ENCODE peak calls at places on chromosomes 13 and 19, in seven cellular contexts. One of them, this sample, is unnamed.
A peak's percentile ranks its signal among the peaks of the same experiment; 100 is the strongest.

GRCh38 chr19:40387151-40387550 is 2.8 kb downstream of the HIPK4 start:
- DNase-seq in AG04450: no peak
- DNase-seq in left lung: no peak
- DNase-seq in cardiac muscle cell: no peak
- DNase-seq in kidney epithelial cell: no peak
- DNase-seq in AG09319: no peak
- DNase-seq in BE2C: no peak
- DNase-seq in this sample: no peak

GRCh38 chr13:40406405-40407138 is 259.9 kb downstream of the FOXO1 start:
- DNase-seq in AG04450: peak; percentile 30
- DNase-seq in left lung: no peak
- DNase-seq in cardiac muscle cell: peak; percentile 34
- DNase-seq in kidney epithelial cell: no peak
- DNase-seq in AG09319: no peak
- DNase-seq in BE2C: no peak
- DNase-seq in this sample: no peak

GRCh38 chr13:24220086-24220703 is 59.7 kb downstream of the SPATA13 start:
- DNase-seq in AG04450: peak; percentile 61
- DNase-seq in left lung: no peak
- DNase-seq in cardiac muscle cell: peak; percentile 86
- DNase-seq in kidney epithelial cell: peak; percentile 50
- DNase-seq in AG09319: peak; percentile 70
- DNase-seq in BE2C: peak; percentile 56
- DNase-seq in this sample: no peak

GRCh38 chr19:30783936-30784335 is 411.8 kb downstream of the ZNF536 start:
- DNase-seq in AG04450: no peak
- DNase-seq in left lung: no peak
- DNase-seq in cardiac muscle cell: no peak
- DNase-seq in kidney epithelial cell: no peak
- DNase-seq in AG09319: no peak
- DNase-seq in BE2C: no peak
- DNase-seq in this sample: no peak

GRCh38 chr13:107466326-107466725 is 749.0 kb downstream of the LIG4 start:
- DNase-seq in AG04450: no peak
- DNase-seq in left lung: no peak
- DNase-seq in cardiac muscle cell: no peak
- DNase-seq in kidney epithelial cell: peak; percentile 88
- DNase-seq in AG09319: no peak
- DNase-seq in BE2C: no peak
- DNase-seq in this sample: no peak

GRCh38 chr13:20399515-20399914 is 126.1 kb downstream of the CRYL1 start:
- DNase-seq in AG04450: no peak
- DNase-seq in left lung: no peak
- DNase-seq in cardiac muscle cell: no peak
- DNase-seq in kidney epithelial cell: no peak
- DNase-seq in AG09319: no peak
- DNase-seq in BE2C: no peak
- DNase-seq in this sample: no peak

GRCh38 chr13:35838356-35838755 is 292.8 kb downstream of the DCLK1 start:
- DNase-seq in AG04450: peak; percentile 38
- DNase-seq in left lung: no peak
- DNase-seq in cardiac muscle cell: no peak
- DNase-seq in kidney epithelial cell: peak; percentile 44
- DNase-seq in AG09319: peak; percentile 28
- DNase-seq in BE2C: no peak
- DNase-seq in this sample: no peak

GRCh38 chr19:28915737-28916460 is 297.1 kb downstream of the UQCRFS1 start:
- DNase-seq in AG04450: no peak
- DNase-seq in left lung: no peak
- DNase-seq in cardiac muscle cell: no peak
- DNase-seq in kidney epithelial cell: no peak
- DNase-seq in AG09319: no peak
- DNase-seq in BE2C: no peak
- DNase-seq in this sample: no peak

GRCh38 chr13:50991624-50992610 is 82.3 kb downstream of the RNASEH2B start:
- DNase-seq in AG04450: no peak
- DNase-seq in left lung: no peak
- DNase-seq in cardiac muscle cell: no peak
- DNase-seq in kidney epithelial cell: no peak
- DNase-seq in AG09319: no peak
- DNase-seq in BE2C: no peak
- DNase-seq in this sample: no peak

GRCh38 chr13:26719356-26719945 is 41.1 kb downstream of the GPR12 start:
- DNase-seq in AG04450: no peak
- DNase-seq in left lung: no peak
- DNase-seq in cardiac muscle cell: no peak
- DNase-seq in kidney epithelial cell: no peak
- DNase-seq in AG09319: no peak
- DNase-seq in BE2C: no peak
- DNase-seq in this sample: no peak

GRCh38 chr19:29568036-29568788 is 37.9 kb upstream of the POP4 start:
- DNase-seq in AG04450: no peak
- DNase-seq in left lung: no peak
- DNase-seq in cardiac muscle cell: no peak
- DNase-seq in kidney epithelial cell: no peak
- DNase-seq in AG09319: no peak
- DNase-seq in BE2C: no peak
- DNase-seq in this sample: no peak

GRCh38 chr13:108433976-108434375 is 164.5 kb downstream of the TNFSF13B start:
- DNase-seq in AG04450: no peak
- DNase-seq in left lung: no peak
- DNase-seq in cardiac muscle cell: no peak
- DNase-seq in kidney epithelial cell: no peak
- DNase-seq in AG09319: no peak
- DNase-seq in BE2C: no peak
- DNase-seq in this sample: no peak

GRCh38 chr13:105611424-105611823 is 924.0 kb downstream of the EFNB2 start:
- DNase-seq in AG04450: peak; percentile 4
- DNase-seq in left lung: no peak
- DNase-seq in cardiac muscle cell: peak; percentile 36
- DNase-seq in kidney epithelial cell: peak; percentile 70
- DNase-seq in AG09319: no peak
- DNase-seq in BE2C: no peak
- DNase-seq in this sample: no peak

GRCh38 chr19:57171551-57172081 is 4.3 kb upstream of the DUXA start:
- DNase-seq in AG04450: no peak
- DNase-seq in left lung: no peak
- DNase-seq in cardiac muscle cell: peak; percentile 81
- DNase-seq in kidney epithelial cell: no peak
- DNase-seq in AG09319: no peak
- DNase-seq in BE2C: peak; percentile 63
- DNase-seq in this sample: peak; percentile 37

GRCh38 chr13:97631158-97631557 is 197.2 kb downstream of the RAP2A start:
- DNase-seq in AG04450: no peak
- DNase-seq in left lung: no peak
- DNase-seq in cardiac muscle cell: no peak
- DNase-seq in kidney epithelial cell: no peak
- DNase-seq in AG09319: no peak
- DNase-seq in BE2C: no peak
- DNase-seq in this sample: no peak

GRCh38 chr13:36224730-36225129 is 10.4 kb upstream of the SOHLH2 start:
- DNase-seq in AG04450: no peak
- DNase-seq in left lung: no peak
- DNase-seq in cardiac muscle cell: no peak
- DNase-seq in kidney epithelial cell: no peak
- DNase-seq in AG09319: no peak
- DNase-seq in BE2C: no peak
- DNase-seq in this sample: no peak

GRCh38 chr13:99086869-99087129 is 108.9 kb upstream of the DOCK9 start:
- DNase-seq in AG04450: no peak
- DNase-seq in left lung: peak; percentile 87
- DNase-seq in cardiac muscle cell: no peak
- DNase-seq in kidney epithelial cell: no peak
- DNase-seq in AG09319: no peak
- DNase-seq in BE2C: peak; percentile 23
- DNase-seq in this sample: no peak

GRCh38 chr13:101523732-101524131 is 71.3 kb downstream of the ITGBL1 start:
- DNase-seq in AG04450: peak; percentile 7
- DNase-seq in left lung: no peak
- DNase-seq in cardiac muscle cell: no peak
- DNase-seq in kidney epithelial cell: peak; percentile 61
- DNase-seq in AG09319: no peak
- DNase-seq in BE2C: no peak
- DNase-seq in this sample: no peak

GRCh38 chr19:29396925-29397324 is 128.9 kb upstream of the VSTM2B start:
- DNase-seq in AG04450: no peak
- DNase-seq in left lung: no peak
- DNase-seq in cardiac muscle cell: no peak
- DNase-seq in kidney epithelial cell: no peak
- DNase-seq in AG09319: no peak
- DNase-seq in BE2C: no peak
- DNase-seq in this sample: no peak

GRCh38 chr19:3151563-3152430 is 16.0 kb downstream of the GNA15 start:
- DNase-seq in AG04450: no peak
- DNase-seq in left lung: no peak
- DNase-seq in cardiac muscle cell: no peak
- DNase-seq in kidney epithelial cell: no peak
- DNase-seq in AG09319: no peak
- DNase-seq in BE2C: no peak
- DNase-seq in this sample: no peak

GRCh38 chr19:1884291-1884718 is 991 bp downstream of the ABHD17A start:
- DNase-seq in AG04450: no peak
- DNase-seq in left lung: no peak
- DNase-seq in cardiac muscle cell: no peak
- DNase-seq in kidney epithelial cell: no peak
- DNase-seq in AG09319: no peak
- DNase-seq in BE2C: no peak
- DNase-seq in this sample: no peak

GRCh38 chr19:12668937-12669271 is 2.3 kb downstream of the WDR83 start:
- DNase-seq in AG04450: peak; percentile 20
- DNase-seq in left lung: no peak
- DNase-seq in cardiac muscle cell: peak; percentile 55
- DNase-seq in kidney epithelial cell: no peak
- DNase-seq in AG09319: peak; percentile 15
- DNase-seq in BE2C: no peak
- DNase-seq in this sample: peak; percentile 45

GRCh38 chr13:33676700-33677048 is 141.3 kb upstream of the RFC3 start:
- DNase-seq in AG04450: peak; percentile 1
- DNase-seq in left lung: no peak
- DNase-seq in cardiac muscle cell: peak; percentile 64
- DNase-seq in kidney epithelial cell: no peak
- DNase-seq in AG09319: peak; percentile 10
- DNase-seq in BE2C: peak; percentile 65
- DNase-seq in this sample: peak; percentile 30

GRCh38 chr13:23621316-23621645 is 51.1 kb downstream of the TNFRSF19 start:
- DNase-seq in AG04450: peak; percentile 55
- DNase-seq in left lung: no peak
- DNase-seq in cardiac muscle cell: no peak
- DNase-seq in kidney epithelial cell: peak; percentile 97
- DNase-seq in AG09319: no peak
- DNase-seq in BE2C: no peak
- DNase-seq in this sample: no peak

GRCh38 chr13:80341098-80341701 is at the start of gene SPRY2:
- DNase-seq in AG04450: peak; percentile 85
- DNase-seq in left lung: peak; percentile 95
- DNase-seq in cardiac muscle cell: peak; percentile 97
- DNase-seq in kidney epithelial cell: peak; percentile 83
- DNase-seq in AG09319: peak; percentile 92
- DNase-seq in BE2C: peak; percentile 96
- DNase-seq in this sample: peak; percentile 93
- TF ChIP-seq CTCF in AG04450: no peak
- TF ChIP-seq CTCF in left lung: peak; percentile 27
- TF ChIP-seq CTCF in cardiac muscle cell: no peak
- TF ChIP-seq CTCF in kidney epithelial cell: no peak
- TF ChIP-seq CTCF in AG09319: no peak
- TF ChIP-seq CTCF in BE2C: no peak
- TF ChIP-seq CTCF in this sample: no peak

DNA sequence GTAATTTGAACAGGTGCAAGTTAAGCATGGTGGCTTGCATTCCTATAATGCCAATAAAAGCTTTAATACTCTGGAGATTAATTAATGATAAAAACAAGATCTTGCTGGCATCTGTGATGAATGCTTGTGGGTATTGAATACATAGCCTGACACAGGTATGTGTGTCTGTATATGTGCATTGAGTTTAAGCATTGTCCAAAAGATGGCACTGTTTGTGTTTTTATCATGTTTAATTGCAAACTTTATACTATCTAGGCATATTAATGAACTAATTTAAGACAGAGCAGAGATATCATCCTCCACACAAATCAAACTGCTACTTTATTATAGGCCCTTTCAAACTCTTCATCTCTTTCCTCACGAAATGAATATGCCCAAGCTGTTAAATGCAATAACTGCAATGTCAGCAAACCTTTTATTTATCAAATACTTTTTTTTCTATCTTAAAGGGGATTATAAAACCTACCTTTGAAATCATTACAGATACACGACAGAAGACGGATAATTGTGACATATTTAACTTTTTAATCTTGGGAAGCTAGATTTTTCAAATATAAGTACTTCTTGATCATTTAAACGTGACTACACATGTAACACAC is 86.5 kb downstream of the TNFSF11 start:
- DNase-seq in AG04450: no peak
- DNase-seq in left lung: no peak
- DNase-seq in cardiac muscle cell: no peak
- DNase-seq in kidney epithelial cell: no peak
- DNase-seq in AG09319: no peak
- DNase-seq in BE2C: no peak
- DNase-seq in this sample: no peak
- TF ChIP-seq CTCF in AG04450: peak; percentile 39
- TF ChIP-seq CTCF in left lung: no peak
- TF ChIP-seq CTCF in cardiac muscle cell: peak; percentile 34
- TF ChIP-seq CTCF in kidney epithelial cell: no peak
- TF ChIP-seq CTCF in AG09319: peak; percentile 27
- TF ChIP-seq CTCF in BE2C: peak; percentile 34
- TF ChIP-seq CTCF in this sample: peak; percentile 46

DNA sequence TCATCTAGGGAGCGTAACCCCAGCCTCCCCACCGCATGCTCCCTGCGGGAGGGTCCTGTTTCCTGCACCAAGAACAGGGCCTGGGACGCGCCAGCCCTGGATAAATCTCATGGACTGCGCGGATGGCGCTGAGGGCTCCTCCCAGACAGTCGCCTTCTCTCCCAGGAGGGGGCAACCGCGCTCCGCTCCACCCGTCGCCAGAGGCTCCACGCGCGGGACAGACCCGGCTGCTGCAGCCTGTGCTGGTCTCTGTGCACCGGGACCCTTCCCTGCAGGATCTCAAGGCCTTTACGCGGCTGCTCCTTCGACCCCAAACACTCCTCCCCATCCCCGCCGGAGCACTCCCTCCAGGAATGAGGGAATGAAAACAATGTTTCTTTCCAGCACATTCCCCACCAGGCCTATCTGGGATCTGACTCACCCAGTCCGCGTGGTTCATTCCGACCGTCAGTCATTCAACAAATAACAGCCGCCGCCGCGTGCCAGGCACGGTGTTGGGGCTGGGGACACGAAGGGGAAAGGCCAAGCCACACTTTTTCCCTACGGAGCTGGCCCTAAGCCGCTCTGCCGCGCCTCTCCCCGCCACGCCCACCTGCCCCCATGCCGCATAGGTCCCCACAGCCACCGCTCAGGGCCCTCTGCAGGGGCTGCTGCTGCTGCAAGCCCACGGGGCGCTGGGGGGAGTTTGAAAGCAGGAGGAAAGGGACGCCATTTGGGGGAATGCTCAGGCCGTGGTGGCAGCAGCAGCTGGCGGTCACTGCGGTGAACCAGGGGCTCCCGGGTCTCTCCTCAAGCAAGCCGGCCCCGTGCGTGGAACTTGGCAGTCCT is 6.0 kb downstream of the PNMA8B start:
- DNase-seq in AG04450: no peak
- DNase-seq in left lung: peak; percentile 82
- DNase-seq in cardiac muscle cell: no peak
- DNase-seq in kidney epithelial cell: no peak
- DNase-seq in AG09319: no peak
- DNase-seq in BE2C: peak; percentile 62
- DNase-seq in this sample: peak; percentile 64
- TF ChIP-seq CTCF in AG04450: peak; percentile 37
- TF ChIP-seq CTCF in left lung: no peak
- TF ChIP-seq CTCF in cardiac muscle cell: peak; percentile 40
- TF ChIP-seq CTCF in kidney epithelial cell: peak; percentile 37
- TF ChIP-seq CTCF in AG09319: peak; percentile 46
- TF ChIP-seq CTCF in BE2C: peak; percentile 38
- TF ChIP-seq CTCF in this sample: peak; percentile 21

GRCh38 chr19:21483589-21484170 is 21.7 kb upstream of the ZNF429 start:
- DNase-seq in AG04450: no peak
- DNase-seq in left lung: peak; percentile 90
- DNase-seq in cardiac muscle cell: peak; percentile 37
- DNase-seq in kidney epithelial cell: no peak
- DNase-seq in AG09319: no peak
- DNase-seq in BE2C: peak; percentile 74
- DNase-seq in this sample: peak; percentile 16
- TF ChIP-seq CTCF in AG04450: peak; percentile 27
- TF ChIP-seq CTCF in left lung: peak; percentile 73
- TF ChIP-seq CTCF in cardiac muscle cell: peak; percentile 30
- TF ChIP-seq CTCF in kidney epithelial cell: peak; percentile 49
- TF ChIP-seq CTCF in AG09319: peak; percentile 15
- TF ChIP-seq CTCF in BE2C: peak; percentile 72
- TF ChIP-seq CTCF in this sample: peak; percentile 71

This sample was measured in heart right ventricle.